ENCODE peak calls at places on chromosomes 13 and 19, in ten cellular contexts. One of them, this sample, is unnamed.

GRCh38 chr13:99812611-99813010 is 159.0 kb downstream of the ZIC5 start:
- DNase-seq in mesendoderm: peak; percentile 50
- DNase-seq in left ventricle myocardium inferior: no peak
- DNase-seq in CD8-positive, alpha-beta T cell: no peak
- DNase-seq in uterus: no peak
- DNase-seq in heart right ventricle: no peak
- DNase-seq in IMR-90: peak; percentile 19
- DNase-seq in stomach: no peak
- DNase-seq in transverse colon: no peak
- DNase-seq in CD8-positive, alpha-beta memory T cell: no peak
- DNase-seq in this sample: no peak

GRCh38 chr13:52765991-52766390 is 26.4 kb upstream of the CNMD start:
- DNase-seq in mesendoderm: no peak
- DNase-seq in left ventricle myocardium inferior: no peak
- DNase-seq in CD8-positive, alpha-beta T cell: no peak
- DNase-seq in uterus: no peak
- DNase-seq in heart right ventricle: no peak
- DNase-seq in IMR-90: no peak
- DNase-seq in stomach: no peak
- DNase-seq in transverse colon: no peak
- DNase-seq in CD8-positive, alpha-beta memory T cell: no peak
- DNase-seq in this sample: no peak

GRCh38 chr13:20713014-20713376 is 9.5 kb downstream of the IL17D start:
- DNase-seq in mesendoderm: no peak
- DNase-seq in left ventricle myocardium inferior: no peak
- DNase-seq in CD8-positive, alpha-beta T cell: no peak
- DNase-seq in uterus: no peak
- DNase-seq in heart right ventricle: no peak
- DNase-seq in IMR-90: no peak
- DNase-seq in stomach: no peak
- DNase-seq in transverse colon: no peak
- DNase-seq in CD8-positive, alpha-beta memory T cell: no peak
- DNase-seq in this sample: no peak

GRCh38 chr19:1363599-1363998 is 20.1 kb upstream of the NDUFS7 start:
- DNase-seq in mesendoderm: no peak
- DNase-seq in left ventricle myocardium inferior: no peak
- DNase-seq in CD8-positive, alpha-beta T cell: peak; percentile 40
- DNase-seq in uterus: no peak
- DNase-seq in heart right ventricle: no peak
- DNase-seq in IMR-90: no peak
- DNase-seq in stomach: no peak
- DNase-seq in transverse colon: no peak
- DNase-seq in CD8-positive, alpha-beta memory T cell: peak; percentile 65
- DNase-seq in this sample: no peak

GRCh38 chr13:33637978-33638743 is 179.8 kb upstream of the RFC3 start:
- DNase-seq in mesendoderm: peak; percentile 54
- DNase-seq in left ventricle myocardium inferior: no peak
- DNase-seq in CD8-positive, alpha-beta T cell: no peak
- DNase-seq in uterus: no peak
- DNase-seq in heart right ventricle: no peak
- DNase-seq in IMR-90: peak; percentile 49
- DNase-seq in stomach: no peak
- DNase-seq in transverse colon: no peak
- DNase-seq in CD8-positive, alpha-beta memory T cell: no peak
- DNase-seq in this sample: no peak

GRCh38 chr19:9075064-9075964 is 11.5 kb upstream of the OR1M1 start:
- DNase-seq in mesendoderm: peak; percentile 95
- DNase-seq in left ventricle myocardium inferior: peak; percentile 33
- DNase-seq in CD8-positive, alpha-beta T cell: no peak
- DNase-seq in uterus: peak; percentile 96
- DNase-seq in heart right ventricle: peak; percentile 61
- DNase-seq in IMR-90: peak; percentile 83
- DNase-seq in stomach: peak; percentile 58
- DNase-seq in transverse colon: peak; percentile 50
- DNase-seq in CD8-positive, alpha-beta memory T cell: no peak
- DNase-seq in this sample: peak; percentile 3

GRCh38 chr13:84864341-84864740 is 934.9 kb downstream of the SLITRK6 start:
- DNase-seq in mesendoderm: no peak
- DNase-seq in left ventricle myocardium inferior: no peak
- DNase-seq in CD8-positive, alpha-beta T cell: no peak
- DNase-seq in uterus: no peak
- DNase-seq in heart right ventricle: no peak
- DNase-seq in IMR-90: no peak
- DNase-seq in stomach: no peak
- DNase-seq in transverse colon: no peak
- DNase-seq in CD8-positive, alpha-beta memory T cell: no peak
- DNase-seq in this sample: no peak

GRCh38 chr19:46489445-46490272 is 6.0 kb downstream of the PNMA8B start:
- DNase-seq in mesendoderm: peak; percentile 80
- DNase-seq in left ventricle myocardium inferior: peak; percentile 55
- DNase-seq in CD8-positive, alpha-beta T cell: no peak
- DNase-seq in uterus: peak; percentile 42
- DNase-seq in heart right ventricle: peak; percentile 45
- DNase-seq in IMR-90: peak; percentile 62
- DNase-seq in stomach: peak; percentile 50
- DNase-seq in transverse colon: peak; percentile 26
- DNase-seq in CD8-positive, alpha-beta memory T cell: no peak
- DNase-seq in this sample: peak; percentile 65

GRCh38 chr19:21483589-21484170 is 21.7 kb upstream of the ZNF429 start:
- DNase-seq in mesendoderm: peak; percentile 76
- DNase-seq in left ventricle myocardium inferior: peak; percentile 67
- DNase-seq in CD8-positive, alpha-beta T cell: peak; percentile 65
- DNase-seq in uterus: peak; percentile 51
- DNase-seq in heart right ventricle: peak; percentile 16
- DNase-seq in IMR-90: no peak
- DNase-seq in stomach: peak; percentile 60
- DNase-seq in transverse colon: peak; percentile 51
- DNase-seq in CD8-positive, alpha-beta memory T cell: peak; percentile 64
- DNase-seq in this sample: peak; percentile 3

GRCh38 chr19:1713170-1713569 is 40.1 kb upstream of the ONECUT3 start:
- DNase-seq in mesendoderm: no peak
- DNase-seq in left ventricle myocardium inferior: no peak
- DNase-seq in CD8-positive, alpha-beta T cell: no peak
- DNase-seq in uterus: no peak
- DNase-seq in heart right ventricle: no peak
- DNase-seq in IMR-90: no peak
- DNase-seq in stomach: no peak
- DNase-seq in transverse colon: no peak
- DNase-seq in CD8-positive, alpha-beta memory T cell: no peak
- DNase-seq in this sample: no peak

GRCh38 chr19:17488593-17489391 is 18.5 kb downstream of the SLC27A1 start:
- DNase-seq in mesendoderm: peak; percentile 99
- DNase-seq in left ventricle myocardium inferior: peak; percentile 59
- DNase-seq in CD8-positive, alpha-beta T cell: peak; percentile 80
- DNase-seq in uterus: peak; percentile 52
- DNase-seq in heart right ventricle: peak; percentile 67
- DNase-seq in IMR-90: no peak
- DNase-seq in stomach: peak; percentile 92
- DNase-seq in transverse colon: peak; percentile 93
- DNase-seq in CD8-positive, alpha-beta memory T cell: peak; percentile 76
- DNase-seq in this sample: no peak

GRCh38 chr19:21839966-21840365 is 4.0 kb upstream of the ZNF43 start:
- DNase-seq in mesendoderm: no peak
- DNase-seq in left ventricle myocardium inferior: no peak
- DNase-seq in CD8-positive, alpha-beta T cell: no peak
- DNase-seq in uterus: no peak
- DNase-seq in heart right ventricle: no peak
- DNase-seq in IMR-90: no peak
- DNase-seq in stomach: no peak
- DNase-seq in transverse colon: no peak
- DNase-seq in CD8-positive, alpha-beta memory T cell: no peak
- DNase-seq in this sample: no peak

GRCh38 chr19:1445932-1446712 is 3.8 kb upstream of the APC2 start:
- DNase-seq in mesendoderm: no peak
- DNase-seq in left ventricle myocardium inferior: no peak
- DNase-seq in CD8-positive, alpha-beta T cell: no peak
- DNase-seq in uterus: no peak
- DNase-seq in heart right ventricle: no peak
- DNase-seq in IMR-90: no peak
- DNase-seq in stomach: no peak
- DNase-seq in transverse colon: no peak
- DNase-seq in CD8-positive, alpha-beta memory T cell: no peak
- DNase-seq in this sample: no peak

GRCh38 chr13:100495455-100495854 is 93.1 kb downstream of the GGACT start:
- DNase-seq in mesendoderm: no peak
- DNase-seq in left ventricle myocardium inferior: no peak
- DNase-seq in CD8-positive, alpha-beta T cell: no peak
- DNase-seq in uterus: no peak
- DNase-seq in heart right ventricle: no peak
- DNase-seq in IMR-90: no peak
- DNase-seq in stomach: no peak
- DNase-seq in transverse colon: no peak
- DNase-seq in CD8-positive, alpha-beta memory T cell: no peak
- DNase-seq in this sample: no peak

DNA sequence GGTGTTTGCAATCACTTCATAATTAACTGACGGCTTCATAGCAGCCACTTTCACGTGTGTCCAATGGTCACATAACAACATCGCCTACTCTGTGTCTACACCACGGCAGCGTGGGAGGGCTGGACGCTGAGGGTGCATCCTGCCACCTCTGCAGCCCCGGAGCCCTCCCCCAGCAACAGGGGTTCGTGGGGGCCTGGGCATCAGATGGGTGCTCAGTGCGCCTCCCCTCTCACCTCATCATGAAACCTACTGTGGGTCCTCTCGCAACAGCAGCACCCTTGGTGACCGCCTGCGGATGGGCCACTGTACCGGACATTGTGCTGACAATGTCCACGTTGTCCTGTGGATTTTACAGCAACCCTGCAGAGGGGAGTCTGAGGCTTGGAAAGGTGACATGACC is 193.5 kb downstream of the UQCRFS1 start:
- DNase-seq in mesendoderm: no peak
- DNase-seq in left ventricle myocardium inferior: no peak
- DNase-seq in CD8-positive, alpha-beta T cell: no peak
- DNase-seq in uterus: no peak
- DNase-seq in heart right ventricle: no peak
- DNase-seq in IMR-90: no peak
- DNase-seq in stomach: no peak
- DNase-seq in transverse colon: no peak
- DNase-seq in CD8-positive, alpha-beta memory T cell: no peak
- DNase-seq in this sample: no peak
- H3K27ac ChIP-seq in mesendoderm: no peak overlapping the region
- H3K27ac ChIP-seq in left ventricle myocardium inferior: no peak overlapping the region
- H3K27ac ChIP-seq in CD8-positive, alpha-beta T cell: no peak overlapping the region
- H3K27ac ChIP-seq in uterus: no peak overlapping the region
- H3K27ac ChIP-seq in heart right ventricle: no peak overlapping the region
- H3K27ac ChIP-seq in IMR-90: no peak overlapping the region
- H3K27ac ChIP-seq in stomach: no peak overlapping the region
- H3K27ac ChIP-seq in transverse colon: no peak overlapping the region
- H3K27ac ChIP-seq in CD8-positive, alpha-beta memory T cell: no peak overlapping the region
- H3K27ac ChIP-seq in this sample: no peak overlapping the region

DNA sequence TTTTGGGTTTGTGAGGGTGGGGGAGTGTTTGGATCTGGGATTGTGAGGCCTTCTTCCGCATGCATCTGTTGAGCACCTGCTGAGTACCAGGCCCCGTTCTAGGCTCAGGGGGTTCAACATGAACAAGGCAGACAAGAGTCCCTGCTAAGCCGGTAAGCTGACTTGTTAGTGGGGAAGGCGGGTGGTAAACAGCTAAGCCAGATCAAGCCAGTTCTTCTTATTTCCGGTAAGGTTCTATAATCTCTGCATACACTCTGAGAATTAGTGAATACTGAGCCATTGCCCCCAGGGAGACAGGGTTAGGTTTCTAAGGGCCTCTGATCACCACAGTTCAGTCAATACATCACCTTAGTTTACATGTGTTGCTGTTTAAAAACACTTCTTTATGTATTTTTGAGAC is 9.9 kb upstream of the EHD2 start:
- DNase-seq in mesendoderm: no peak
- DNase-seq in left ventricle myocardium inferior: no peak
- DNase-seq in CD8-positive, alpha-beta T cell: no peak
- DNase-seq in uterus: no peak
- DNase-seq in heart right ventricle: no peak
- DNase-seq in IMR-90: no peak
- DNase-seq in stomach: no peak
- DNase-seq in transverse colon: no peak
- DNase-seq in CD8-positive, alpha-beta memory T cell: no peak
- DNase-seq in this sample: no peak
- H3K27ac ChIP-seq in mesendoderm: no peak overlapping the region
- H3K27ac ChIP-seq in left ventricle myocardium inferior: no peak overlapping the region
- H3K27ac ChIP-seq in CD8-positive, alpha-beta T cell: no peak overlapping the region
- H3K27ac ChIP-seq in uterus: no peak overlapping the region
- H3K27ac ChIP-seq in heart right ventricle: no peak overlapping the region
- H3K27ac ChIP-seq in IMR-90: peak overlapping the region; percentile 43
- H3K27ac ChIP-seq in stomach: peak overlapping the region; percentile 67
- H3K27ac ChIP-seq in transverse colon: peak overlapping the region; percentile 74
- H3K27ac ChIP-seq in CD8-positive, alpha-beta memory T cell: no peak overlapping the region
- H3K27ac ChIP-seq in this sample: no peak overlapping the region

GRCh38 chr13:58397596-58398387 is 766.2 kb downstream of the PCDH17 start:
- DNase-seq in mesendoderm: no peak
- DNase-seq in left ventricle myocardium inferior: peak; percentile 61
- DNase-seq in CD8-positive, alpha-beta T cell: no peak
- DNase-seq in uterus: no peak
- DNase-seq in heart right ventricle: no peak
- DNase-seq in IMR-90: no peak
- DNase-seq in stomach: no peak
- DNase-seq in transverse colon: no peak
- DNase-seq in CD8-positive, alpha-beta memory T cell: no peak
- DNase-seq in this sample: no peak

DNA sequence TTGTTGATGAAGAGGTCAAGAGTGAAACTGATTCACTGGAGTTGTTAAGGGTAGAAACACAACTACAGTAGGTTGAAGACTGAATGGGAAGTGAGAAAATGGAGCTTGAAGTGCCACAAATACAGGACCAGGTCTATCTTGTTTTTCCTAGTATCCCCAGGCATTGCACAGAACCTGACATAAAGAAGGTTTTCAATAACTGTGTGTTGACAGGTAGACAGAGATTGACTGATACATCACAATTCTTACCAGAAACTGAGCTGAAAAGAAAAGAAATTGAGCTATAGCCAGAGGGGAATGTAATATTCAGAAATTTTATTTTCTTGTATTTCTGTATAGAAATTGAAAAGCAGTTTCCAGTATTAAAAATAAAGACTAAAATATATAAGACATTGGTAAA is 767.7 kb downstream of the PCDH17 start:
- DNase-seq in mesendoderm: no peak
- DNase-seq in left ventricle myocardium inferior: no peak
- DNase-seq in CD8-positive, alpha-beta T cell: no peak
- DNase-seq in uterus: no peak
- DNase-seq in heart right ventricle: no peak
- DNase-seq in IMR-90: no peak
- DNase-seq in stomach: no peak
- DNase-seq in transverse colon: no peak
- DNase-seq in CD8-positive, alpha-beta memory T cell: no peak
- DNase-seq in this sample: no peak
- H3K27ac ChIP-seq in mesendoderm: no peak overlapping the region
- H3K27ac ChIP-seq in left ventricle myocardium inferior: no peak overlapping the region
- H3K27ac ChIP-seq in CD8-positive, alpha-beta T cell: no peak overlapping the region
- H3K27ac ChIP-seq in uterus: no peak overlapping the region
- H3K27ac ChIP-seq in heart right ventricle: no peak overlapping the region
- H3K27ac ChIP-seq in IMR-90: no peak overlapping the region
- H3K27ac ChIP-seq in stomach: no peak overlapping the region
- H3K27ac ChIP-seq in transverse colon: no peak overlapping the region
- H3K27ac ChIP-seq in CD8-positive, alpha-beta memory T cell: no peak overlapping the region
- H3K27ac ChIP-seq in this sample: no peak overlapping the region

DNA sequence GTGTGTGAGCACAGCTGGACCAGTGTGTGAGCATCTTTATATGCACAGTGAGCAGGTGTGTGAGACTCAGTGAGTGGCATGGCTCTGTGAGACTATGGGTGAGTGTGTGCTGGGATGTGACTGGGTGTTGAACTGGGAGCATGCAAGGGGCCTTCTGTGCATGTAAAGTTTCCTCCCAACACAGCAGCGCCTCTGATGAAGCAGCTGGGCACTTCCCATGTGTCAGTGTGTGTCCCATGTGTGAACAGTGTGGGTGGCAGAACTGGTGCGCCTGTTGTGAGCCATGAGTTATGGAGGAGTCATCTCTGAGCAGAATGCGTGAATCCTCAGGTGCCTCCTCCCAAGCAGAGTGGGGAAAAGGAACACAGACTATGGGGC is 24.1 kb downstream of the LGALS16 start:
- DNase-seq in mesendoderm: no peak
- DNase-seq in left ventricle myocardium inferior: no peak
- DNase-seq in CD8-positive, alpha-beta T cell: no peak
- DNase-seq in uterus: no peak
- DNase-seq in heart right ventricle: no peak
- DNase-seq in IMR-90: no peak
- DNase-seq in stomach: no peak
- DNase-seq in transverse colon: no peak
- DNase-seq in CD8-positive, alpha-beta memory T cell: no peak
- DNase-seq in this sample: no peak
- H3K27ac ChIP-seq in mesendoderm: no peak overlapping the region
- H3K27ac ChIP-seq in left ventricle myocardium inferior: no peak overlapping the region
- H3K27ac ChIP-seq in CD8-positive, alpha-beta T cell: no peak overlapping the region
- H3K27ac ChIP-seq in uterus: no peak overlapping the region
- H3K27ac ChIP-seq in heart right ventricle: no peak overlapping the region
- H3K27ac ChIP-seq in IMR-90: no peak overlapping the region
- H3K27ac ChIP-seq in stomach: no peak overlapping the region
- H3K27ac ChIP-seq in transverse colon: no peak overlapping the region
- H3K27ac ChIP-seq in CD8-positive, alpha-beta memory T cell: no peak overlapping the region
- H3K27ac ChIP-seq in this sample: no peak overlapping the region

This sample was measured in substantia nigra.